ENCODE peak calls at places on chromosomes 7 and 10, in eight cellular contexts. E, S, K, N, Y, L, I and Q are unnamed samples.

GRCh38 chr10:19302117-19302516 is 253.5 kb downstream of the MALRD1 start:
- DNase-seq in K (no peak), E (no peak), Y (no peak), I (no peak), L (no peak), S (no peak), N (no peak), Q (no peak)

GRCh38 chr7:31776616-31777015 is 89.6 kb downstream of the PPP1R17 start:
- DNase-seq in K (peak; percentile 22), N (peak; percentile 55), Y (no peak), L (no peak), S (no peak), I (no peak), E (no peak), Q (no peak)

GRCh38 chr10:13095094-13095493 is 4.9 kb upstream of the OPTN start:
- DNase-seq in N (no peak), E (no peak), L (no peak), K (no peak), S (no peak), I (no peak), Y (no peak), Q (no peak)

GRCh38 chr10:62577666-62578291 is 203.6 kb downstream of the ZNF365 start:
- DNase-seq in S (no peak), Y (no peak), N (no peak), E (no peak), L (no peak), I (no peak), K (no peak), Q (no peak)

GRCh38 chr10:44899450-44900080 is 11.6 kb upstream of the TMEM72 start:
- DNase-seq in S (no peak), Y (no peak), L (no peak), N (no peak), I (no peak), K (no peak), E (no peak), Q (no peak)

GRCh38 chr7:158043461-158044155 is 544.0 kb downstream of the PTPRN2 start:
- DNase-seq in E (peak; percentile 47), Y (no peak), S (no peak), L (no peak), N (no peak), I (no peak), K (no peak), Q (no peak)

GRCh38 chr7:3682028-3682712 is 381.1 kb downstream of the SDK1 start:
- DNase-seq in S (no peak), L (no peak), E (no peak), N (peak; percentile 4), Y (no peak), I (no peak), K (no peak), Q (no peak)

GRCh38 chr10:132336064-132336746 is 4.2 kb downstream of the LRRC27 start:
- DNase-seq in K (no peak), L (no peak), Y (no peak), N (no peak), S (no peak), E (peak; percentile 67), I (no peak), Q (no peak)

GRCh38 chr10:113474756-113475155 is 78.1 kb upstream of the HABP2 start:
- DNase-seq in N (no peak), S (no peak), Y (no peak), K (no peak), L (no peak), I (no peak), E (no peak), Q (no peak)

GRCh38 chr7:142557971-142558582 is 191.2 kb upstream of the PRSS1 start:
- DNase-seq in K (peak; percentile 35), S (no peak), L (peak; percentile 23), E (no peak), Y (peak; percentile 50), N (peak; percentile 48), I (peak; percentile 51), Q (no peak)

GRCh38 chr7:248732-249435 is 41.1 kb upstream of the FOXL3 start:
- DNase-seq in S (no peak), N (no peak), K (no peak), Y (no peak), L (no peak), E (no peak), I (no peak), Q (no peak)

GRCh38 chr10:104328916-104329710 is 9.2 kb downstream of the ITPRIP start:
- DNase-seq in Y (no peak), E (peak; percentile 92), K (peak; percentile 51), L (no peak), I (peak; percentile 94), N (peak; percentile 86), S (no peak), Q (no peak)

GRCh38 chr7:66198461-66198860 is 6.7 kb upstream of the TPST1 start:
- DNase-seq in N (no peak), K (no peak), E (peak; percentile 38), Y (no peak), I (no peak), S (no peak), L (no peak), Q (no peak)

GRCh38 chr7:148507741-148508285 is 82.8 kb upstream of the C7orf33 start:
- DNase-seq in I (no peak), S (no peak), Y (no peak), L (no peak), K (no peak), E (no peak), N (no peak), Q (no peak)

GRCh38 chr7:107564553-107565298 is 955 bp downstream of the DUS4L start:
- DNase-seq in K (no peak), L (no peak), Y (no peak), I (peak; percentile 32), S (no peak), E (no peak), N (peak; percentile 82), Q (no peak)

GRCh38 chr10:121417298-121417697 is 180.9 kb downstream of the FGFR2 start:
- DNase-seq in E (no peak), Y (no peak), L (no peak), K (no peak), N (no peak), I (no peak), S (no peak), Q (no peak)

GRCh38 chr7:88665892-88666514 is 93.5 kb upstream of the ZNF804B start:
- DNase-seq in E (no peak), I (no peak), L (no peak), Y (no peak), N (no peak), K (no peak), S (no peak), Q (no peak)
- H3K27ac ChIP-seq in E (no peak overlapping the region), I (no peak overlapping the region), L (no peak overlapping the region), Y (no peak overlapping the region), N (no peak overlapping the region), K (no peak overlapping the region), S (no peak overlapping the region), Q (no peak overlapping the region)

GRCh38 chr7:5396999-5397656 is 26.5 kb downstream of the TNRC18 start:
- DNase-seq in E (peak; percentile 99), K (peak; percentile 99), S (peak; percentile 59), I (peak; percentile 86), N (peak; percentile 21), Y (peak; percentile 92), L (no peak), Q (peak; percentile 41)
- TF ChIP-seq POLR2A in E (peak; percentile 11), K (peak; percentile 62), S (no peak), I (no peak), N (no peak), Y (peak; percentile 65), L (no peak), Q (peak; percentile 39)

DNA sequence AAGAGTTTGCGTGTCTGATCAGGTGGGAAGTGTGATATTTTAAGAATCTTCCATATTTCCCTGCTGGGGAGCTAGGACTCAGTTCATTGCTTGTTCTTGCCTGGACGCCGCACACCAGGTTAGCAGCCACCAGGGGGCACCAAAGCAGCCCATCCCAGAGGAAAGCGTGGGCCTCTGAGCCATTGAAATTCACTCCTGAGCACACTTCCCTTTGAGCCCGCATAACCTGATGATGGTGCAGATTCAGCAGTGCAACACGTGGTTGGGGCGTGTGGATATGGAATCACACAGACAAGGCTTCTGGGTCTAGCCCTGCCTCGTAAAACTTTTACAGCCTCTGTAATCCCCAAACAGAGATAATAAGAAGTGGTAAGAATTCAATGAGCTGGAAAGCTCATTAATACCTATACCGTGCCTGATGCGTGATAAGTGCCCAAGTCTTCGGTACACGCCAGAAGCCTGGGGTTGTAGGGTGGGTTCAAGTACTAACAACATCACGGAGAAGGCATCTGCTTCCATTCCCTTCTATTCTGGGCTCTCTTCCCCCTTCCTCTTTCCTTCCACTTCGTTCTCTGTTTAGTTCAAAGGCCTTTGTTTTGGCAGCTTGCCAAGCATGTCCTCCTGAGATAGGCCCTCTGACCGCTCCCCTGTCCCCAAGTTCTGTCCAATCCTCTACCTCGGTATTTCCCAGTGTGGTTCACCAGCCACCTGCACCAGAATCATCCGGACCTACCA is 130.1 kb upstream of the KMT2E start:
- DNase-seq in L (peak; percentile 68), E (peak; percentile 92), N (peak; percentile 87), Y (peak; percentile 94), K (peak; percentile 91), S (no peak), I (peak; percentile 84), Q (peak; percentile 80)
- H3K27ac ChIP-seq in L (no peak overlapping the region), E (no peak overlapping the region), N (peak overlapping the region; percentile 31), Y (peak overlapping the region; percentile 60), K (no peak overlapping the region), S (no peak overlapping the region), I (no peak overlapping the region), Q (peak overlapping the region; percentile 32)

GRCh38 chr7:100886936-100887185 is 2.7 kb downstream of the UFSP1 start:
- DNase-seq in I (no peak), L (no peak), Y (no peak), S (no peak), K (no peak), N (no peak), E (peak; percentile 82), Q (no peak)

GRCh38 chr7:100886142-100886935 is 3.2 kb downstream of the UFSP1 start:
- DNase-seq in E (peak; percentile 79), Y (no peak), I (no peak), K (no peak), N (no peak), L (no peak), S (no peak), Q (no peak)

GRCh38 chr7:100887955-100888481 is 1.5 kb downstream of the UFSP1 start:
- DNase-seq in E (peak; percentile 79), N (no peak), Y (no peak), I (no peak), K (no peak), L (no peak), S (no peak), Q (no peak)

GRCh38 chr7:100888529-100888987 is 957 bp downstream of the UFSP1 start:
- DNase-seq in S (no peak), K (no peak), I (no peak), L (no peak), Y (no peak), N (no peak), E (no peak), Q (no peak)

GRCh38 chr7:100887186-100887954 is 2.1 kb downstream of the UFSP1 start:
- DNase-seq in Y (peak; percentile 77), S (no peak), I (no peak), E (peak; percentile 93), K (no peak), N (peak; percentile 55), L (no peak), Q (no peak)
- TF ChIP-seq POLR2A in Y (no peak), S (no peak), I (no peak), E (no peak), K (peak; percentile 45), N (peak; percentile 27), L (no peak), Q (no peak)

GRCh38 chr7:96449094-96449493 is 127.2 kb upstream of the SLC25A13 start:
- DNase-seq in K (no peak), N (no peak), E (no peak), I (no peak), S (no peak), Y (no peak), L (no peak), Q (no peak)
- H3K27ac ChIP-seq in K (no peak overlapping the region), N (no peak overlapping the region), E (no peak overlapping the region), I (no peak overlapping the region), S (no peak overlapping the region), Y (no peak overlapping the region), L (no peak overlapping the region), Q (no peak overlapping the region)